ENCODE peak calls at places on chromosome 1, in nine cellular contexts. C, H, Q, L, N, E, G, P and W are unnamed samples.

GRCh38 chr1:204567067-204567466 is 50.9 kb downstream of the MDM4 start:
- DNase-seq in H (no peak), E (no peak), Q (no peak), C (peak; percentile 48), L (no peak), G (no peak), N (no peak), P (no peak), W (no peak)

GRCh38 chr1:53545663-53546408 is 86.6 kb downstream of the DMRTB1 start:
- DNase-seq in Q (no peak), H (no peak), N (peak; percentile 24), G (no peak), P (peak; percentile 46), E (no peak), L (peak; percentile 2), C (no peak), W (peak; percentile 87)

GRCh38 chr1:62613325-62613727 is 16.0 kb downstream of the ANGPTL3 start:
- DNase-seq in N (no peak), P (no peak), Q (no peak), G (no peak), L (no peak), H (no peak), C (no peak), E (no peak), W (no peak)

GRCh38 chr1:209900734-209901133 is 37.3 kb upstream of the SYT14 start:
- DNase-seq in Q (no peak), C (peak; percentile 78), P (no peak), L (no peak), H (no peak), N (peak; percentile 79), G (no peak), E (no peak), W (no peak)

GRCh38 chr1:221869759-221870158 is 127.9 kb upstream of the DUSP10 start:
- DNase-seq in H (no peak), G (no peak), P (no peak), N (peak; percentile 94), Q (no peak), L (no peak), E (no peak), C (no peak), W (no peak)

GRCh38 chr1:205827623-205828022 is 14.6 kb upstream of the SLC41A1 start:
- DNase-seq in E (peak; percentile 47), P (no peak), Q (no peak), N (no peak), C (no peak), L (no peak), H (no peak), G (no peak), W (no peak)

GRCh38 chr1:45669379-45669778 is 17.0 kb downstream of the GPBP1L1 start:
- DNase-seq in C (no peak), N (peak; percentile 34), E (no peak), L (no peak), H (no peak), Q (no peak), G (no peak), P (no peak), W (no peak)

GRCh38 chr1:2014181-2014580 is 5.0 kb upstream of the GABRD start:
- DNase-seq in L (no peak), P (no peak), E (no peak), H (no peak), C (no peak), G (no peak), Q (no peak), N (no peak), W (no peak)

GRCh38 chr1:71414229-71414628 is 333.4 kb upstream of the ZRANB2 start:
- DNase-seq in E (no peak), H (no peak), L (no peak), G (no peak), P (no peak), C (no peak), N (peak; percentile 27), Q (no peak), W (no peak)

GRCh38 chr1:155079487-155080249 is 1.0 kb downstream of the EFNA3 start:
- DNase-seq in N (no peak), P (no peak), Q (no peak), L (peak; percentile 38), H (no peak), C (no peak), E (peak; percentile 23), G (no peak), W (no peak)